ENCODE peak calls at places on chromosome 19, in five cellular contexts. H, O, V, Z and U are unnamed samples.

GRCh38 chr19:33332248-33332647 is 29.9 kb upstream of the CEBPA start:
- DNase-seq in Z (no peak), H (no peak), O (no peak), V (no peak), U (peak)

GRCh38 chr19:3262362-3262761 is 37.9 kb downstream of the CELF5 start:
- DNase-seq in H (no peak), Z (no peak), V (no peak), O (no peak), U (no peak)

GRCh38 chr19:54332149-54332548 is 6.8 kb downstream of the LILRA4 start:
- DNase-seq in O (no peak), V (no peak), H (no peak), Z (no peak), U (no peak)

GRCh38 chr19:9528757-9529336 is 9.6 kb downstream of the ZNF426 start:
- DNase-seq in H (no peak), Z (no peak), V (no peak), O (no peak), U (no peak)

GRCh38 chr19:20928371-20928770 is 5.3 kb downstream of the ZNF85 start:
- DNase-seq in V (no peak), O (peak), Z (no peak), H (no peak), U (no peak)

GRCh38 chr19:27657271-27658051 is 1555.5 kb downstream of the UQCRFS1 start:
- DNase-seq in H (no peak), V (peak), Z (no peak), O (no peak), U (no peak)

GRCh38 chr19:3465552-3465951 is 14.8 kb downstream of the SMIM24 start:
- DNase-seq in V (no peak), Z (no peak), H (no peak), O (no peak), U (no peak)

GRCh38 chr19:1181606-1182005 is 7.5 kb upstream of the SBNO2 start:
- DNase-seq in Z (no peak), H (no peak), V (peak), O (no peak), U (no peak)

GRCh38 chr19:33953023-33953422 is 156.4 kb downstream of the KCTD15 start:
- DNase-seq in Z (no peak), H (no peak), O (no peak), V (no peak), U (no peak)

GRCh38 chr19:16325161-16325527 is 518 bp downstream of the KLF2 start:
- DNase-seq in V (no peak), Z (peak), O (no peak), H (no peak), U (peak)
- TF ChIP-seq CTCF in V (no peak), Z (peak), O (no peak), H (no peak), U (no peak)

DNA sequence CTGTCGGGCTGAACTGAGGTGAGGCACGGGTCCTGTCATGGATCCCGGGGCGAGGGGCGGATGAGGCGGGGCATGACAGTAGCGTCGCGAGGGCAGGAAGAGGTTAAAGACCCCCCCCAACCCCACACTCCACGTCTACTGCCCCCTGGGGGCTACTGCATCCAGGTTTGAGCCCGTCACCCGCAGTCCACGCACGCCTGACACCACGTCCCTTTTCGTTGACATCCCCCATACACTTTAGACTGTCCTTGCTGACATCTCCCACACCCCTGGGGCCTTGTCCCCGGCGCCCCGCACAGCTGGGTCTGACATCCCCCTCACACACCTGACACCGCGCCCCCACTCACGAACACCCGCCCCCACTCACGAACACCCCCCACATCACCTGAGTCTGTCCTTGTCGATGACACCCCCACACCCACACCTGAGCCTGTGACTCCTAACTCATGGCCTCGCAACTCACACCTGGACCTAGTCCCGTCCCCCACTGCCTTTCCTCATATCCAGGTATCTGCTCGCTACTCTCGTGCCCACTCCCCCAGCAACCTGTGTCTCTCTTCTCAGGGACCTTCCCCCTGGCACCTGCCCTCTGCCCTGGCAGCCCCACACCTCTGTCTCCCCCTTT is 416 bp downstream of the SLC25A42 start:
- DNase-seq in O (no peak), V (no peak), Z (no peak), H (no peak), U (no peak)
- TF ChIP-seq CTCF in O (peak), V (no peak), Z (no peak), H (no peak), U (no peak)

GRCh38 chr19:50607874-50608785 is 31.6 kb downstream of the SYT3 start:
- DNase-seq in H (peak), V (peak), O (peak), Z (peak), U (peak)
- TF ChIP-seq CTCF in H (no peak), V (no peak), O (peak), Z (peak), U (peak)

DNA sequence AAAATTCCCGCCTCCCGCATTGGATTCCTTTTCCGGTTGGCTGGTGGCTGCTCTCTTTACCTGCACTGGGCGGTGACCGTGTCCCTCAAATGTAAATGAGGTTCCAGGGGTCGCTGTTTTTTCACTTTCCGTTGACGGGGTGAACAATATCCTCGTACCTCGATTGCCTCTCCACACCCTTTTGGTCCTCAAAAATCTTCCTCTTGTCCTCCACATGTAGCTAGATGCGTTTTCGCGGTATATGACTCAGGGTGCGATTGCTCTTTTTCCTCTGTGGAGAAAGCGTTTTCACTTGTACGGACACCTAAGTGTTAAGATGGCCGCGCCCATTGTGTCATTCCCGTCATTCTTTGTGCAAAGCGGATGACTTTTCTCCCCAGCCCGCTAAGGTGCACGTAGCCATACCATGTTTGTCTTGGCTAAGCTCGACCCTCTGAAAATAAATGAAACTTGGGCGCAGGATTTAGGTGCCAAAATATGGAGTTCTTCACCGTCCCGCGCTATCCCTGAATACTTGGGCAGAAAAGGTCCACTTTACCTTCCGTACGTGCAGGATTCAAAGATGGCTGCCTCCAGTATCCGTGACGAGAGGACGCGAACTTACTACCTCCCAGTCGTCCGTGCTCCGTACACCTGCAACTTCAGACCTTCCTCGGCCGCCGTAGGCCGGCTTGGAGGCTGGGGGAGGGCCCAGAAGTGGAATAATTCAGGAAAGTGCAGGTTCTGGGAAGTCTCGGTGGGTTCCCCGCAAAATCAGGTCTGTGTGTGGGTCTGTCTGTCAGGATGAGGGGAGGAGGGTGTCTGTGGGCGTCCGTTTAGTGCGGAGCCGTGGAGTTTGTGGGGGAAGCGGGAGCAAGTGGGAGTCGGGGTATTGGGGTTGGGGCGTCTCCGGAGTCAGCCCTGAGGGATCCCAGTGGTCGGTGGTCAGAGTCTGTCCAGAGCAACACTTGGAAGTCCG is at the start of gene ZNF613:
- DNase-seq in V (peak), Z (peak), H (peak), O (peak), U (peak)
- TF ChIP-seq CTCF in V (peak), Z (no peak), H (no peak), O (peak), U (no peak)

GRCh38 chr19:18488403-18488723 is 33.5 kb downstream of the ELL start:
- DNase-seq in O (no peak), Z (no peak), V (no peak), H (no peak), U (peak)
- TF ChIP-seq CTCF in O (peak), Z (no peak), V (no peak), H (no peak), U (peak)

GRCh38 chr19:6736917-6737283 is 480 bp downstream of the GPR108 start:
- DNase-seq in V (no peak), H (no peak), O (no peak), Z (no peak), U (peak)
- TF ChIP-seq CTCF in V (no peak), H (no peak), O (no peak), Z (no peak), U (peak)

GRCh38 chr19:10766681-10767201 is 48.9 kb downstream of the DNM2 start:
- DNase-seq in O (no peak), Z (no peak), V (peak), H (no peak), U (no peak)

GRCh38 chr19:10768369-10768768 is 50.5 kb downstream of the DNM2 start:
- DNase-seq in Z (no peak), H (no peak), V (no peak), O (no peak), U (no peak)

GRCh38 chr19:10768936-10769335 is 51.1 kb downstream of the DNM2 start:
- DNase-seq in H (no peak), Z (no peak), O (no peak), V (no peak), U (no peak)

GRCh38 chr19:10767726-10768125 is 49.8 kb downstream of the DNM2 start:
- DNase-seq in V (no peak), H (no peak), O (no peak), Z (no peak), U (no peak)

DNA sequence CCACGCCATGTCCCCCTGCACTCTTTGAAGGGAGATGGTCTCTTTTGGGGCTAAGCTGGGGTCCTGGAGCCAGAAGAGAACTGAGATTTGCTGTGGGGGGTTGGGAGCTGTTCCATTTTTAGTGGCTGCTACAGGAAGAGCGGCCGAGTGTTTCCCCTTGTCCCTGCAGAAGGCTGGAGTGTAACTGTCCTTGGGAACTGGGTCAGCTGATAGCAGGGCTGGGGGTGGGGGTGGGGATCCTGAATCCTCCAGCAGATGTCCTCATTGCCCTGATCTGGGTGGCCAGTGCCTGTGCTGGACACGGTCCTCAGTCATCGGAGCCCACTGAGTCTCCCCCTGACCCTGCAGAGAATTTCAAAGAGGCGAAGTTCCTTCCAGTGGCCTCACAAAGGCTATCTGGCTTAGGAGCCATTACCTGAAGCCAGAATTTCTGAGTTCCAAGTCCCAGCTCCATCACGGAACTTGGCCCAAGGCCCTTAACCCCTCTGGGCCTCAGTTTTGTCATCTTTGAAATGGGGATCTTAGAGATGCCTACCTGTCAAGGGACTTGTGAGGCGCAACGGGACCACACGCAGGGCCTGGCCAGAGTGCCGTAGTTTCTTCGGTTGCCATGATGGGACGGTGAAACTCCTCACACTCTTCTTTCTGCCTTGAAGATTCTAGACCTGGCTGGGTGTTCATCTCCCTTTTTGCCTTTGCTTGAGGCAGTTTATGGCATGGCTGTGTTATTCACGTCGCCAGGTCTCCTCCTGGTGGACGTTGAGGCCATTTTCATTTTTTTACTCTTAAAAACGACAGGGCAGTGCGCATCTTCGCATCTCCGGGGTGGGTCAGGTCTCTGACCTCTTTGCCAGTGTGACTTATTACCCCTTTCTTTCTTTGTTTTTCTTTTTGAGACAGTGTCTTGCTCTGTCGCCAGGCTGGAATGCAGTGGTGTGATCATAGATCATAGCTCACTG is 51.9 kb downstream of the DNM2 start:
- DNase-seq in V (peak), H (peak), Z (no peak), O (no peak), U (no peak)
- TF ChIP-seq CTCF in V (peak), H (peak), Z (no peak), O (peak), U (peak)